ENCODE peak calls at places on chromosomes 6 and 20, in ten cellular contexts. One of them, this sample, is unnamed.

GRCh38 chr6:231779-232178 is 60.5 kb upstream of the DUSP22 start:
- DNase-seq in GM03348: no peak
- DNase-seq in A549: no peak
- DNase-seq in posterior cingulate gyrus: no peak
- DNase-seq in HFFc6: no peak
- DNase-seq in breast epithelium: no peak
- DNase-seq in stimulated activated CD4-positive, alpha-beta T cell treated with anti-CD3 and anti-CD28 coated beads, Interleukin-12 subunit alpha, Interleukin-12 subunit beta, amount 100 ng/mL, for 4 hours: no peak
- DNase-seq in body of pancreas: no peak
- DNase-seq in lung microvascular endothelial cell: no peak
- DNase-seq in aorta: no peak
- DNase-seq in this sample: no peak

GRCh38 chr20:62339647-62340062 is 27.5 kb downstream of the LAMA5 start:
- DNase-seq in stimulated activated CD4-positive, alpha-beta T cell treated with anti-CD3 and anti-CD28 coated beads, Interleukin-12 subunit alpha, Interleukin-12 subunit beta, amount 100 ng/mL, for 4 hours: no peak
- DNase-seq in lung microvascular endothelial cell: no peak
- DNase-seq in aorta: no peak
- DNase-seq in GM03348: no peak
- DNase-seq in body of pancreas: no peak
- DNase-seq in HFFc6: no peak
- DNase-seq in A549: no peak
- DNase-seq in posterior cingulate gyrus: no peak
- DNase-seq in breast epithelium: no peak
- DNase-seq in this sample: no peak

GRCh38 chr6:20924911-20925543 is 390.8 kb downstream of the CDKAL1 start:
- DNase-seq in breast epithelium: no peak
- DNase-seq in lung microvascular endothelial cell: no peak
- DNase-seq in GM03348: no peak
- DNase-seq in aorta: no peak
- DNase-seq in A549: no peak
- DNase-seq in stimulated activated CD4-positive, alpha-beta T cell treated with anti-CD3 and anti-CD28 coated beads, Interleukin-12 subunit alpha, Interleukin-12 subunit beta, amount 100 ng/mL, for 4 hours: no peak
- DNase-seq in posterior cingulate gyrus: no peak
- DNase-seq in HFFc6: peak
- DNase-seq in body of pancreas: no peak
- DNase-seq in this sample: no peak

GRCh38 chr6:24257282-24257681 is 100.6 kb downstream of the DCDC2 start:
- DNase-seq in posterior cingulate gyrus: no peak
- DNase-seq in body of pancreas: no peak
- DNase-seq in HFFc6: no peak
- DNase-seq in aorta: no peak
- DNase-seq in lung microvascular endothelial cell: no peak
- DNase-seq in GM03348: no peak
- DNase-seq in breast epithelium: no peak
- DNase-seq in A549: peak
- DNase-seq in stimulated activated CD4-positive, alpha-beta T cell treated with anti-CD3 and anti-CD28 coated beads, Interleukin-12 subunit alpha, Interleukin-12 subunit beta, amount 100 ng/mL, for 4 hours: no peak
- DNase-seq in this sample: no peak

GRCh38 chr6:20092071-20092566 is 120.2 kb downstream of the MBOAT1 start:
- DNase-seq in body of pancreas: no peak
- DNase-seq in posterior cingulate gyrus: no peak
- DNase-seq in HFFc6: peak
- DNase-seq in breast epithelium: no peak
- DNase-seq in A549: peak
- DNase-seq in GM03348: peak
- DNase-seq in stimulated activated CD4-positive, alpha-beta T cell treated with anti-CD3 and anti-CD28 coated beads, Interleukin-12 subunit alpha, Interleukin-12 subunit beta, amount 100 ng/mL, for 4 hours: no peak
- DNase-seq in aorta: no peak
- DNase-seq in lung microvascular endothelial cell: peak
- DNase-seq in this sample: no peak

GRCh38 chr20:34069341-34070078 is 42.5 kb downstream of the EIF2S2 start:
- DNase-seq in GM03348: peak
- DNase-seq in body of pancreas: peak
- DNase-seq in posterior cingulate gyrus: peak
- DNase-seq in stimulated activated CD4-positive, alpha-beta T cell treated with anti-CD3 and anti-CD28 coated beads, Interleukin-12 subunit alpha, Interleukin-12 subunit beta, amount 100 ng/mL, for 4 hours: peak
- DNase-seq in HFFc6: peak
- DNase-seq in lung microvascular endothelial cell: peak
- DNase-seq in A549: peak
- DNase-seq in aorta: peak
- DNase-seq in breast epithelium: peak
- DNase-seq in this sample: peak

GRCh38 chr6:112235956-112236355 is 18.4 kb downstream of the LAMA4 start:
- DNase-seq in GM03348: no peak
- DNase-seq in aorta: no peak
- DNase-seq in HFFc6: peak
- DNase-seq in lung microvascular endothelial cell: peak
- DNase-seq in breast epithelium: no peak
- DNase-seq in A549: no peak
- DNase-seq in posterior cingulate gyrus: no peak
- DNase-seq in stimulated activated CD4-positive, alpha-beta T cell treated with anti-CD3 and anti-CD28 coated beads, Interleukin-12 subunit alpha, Interleukin-12 subunit beta, amount 100 ng/mL, for 4 hours: no peak
- DNase-seq in body of pancreas: no peak
- DNase-seq in this sample: no peak

GRCh38 chr6:45507156-45507555 is 129.4 kb upstream of the SUPT3H start:
- DNase-seq in A549: no peak
- DNase-seq in stimulated activated CD4-positive, alpha-beta T cell treated with anti-CD3 and anti-CD28 coated beads, Interleukin-12 subunit alpha, Interleukin-12 subunit beta, amount 100 ng/mL, for 4 hours: no peak
- DNase-seq in lung microvascular endothelial cell: no peak
- DNase-seq in GM03348: no peak
- DNase-seq in body of pancreas: no peak
- DNase-seq in aorta: no peak
- DNase-seq in posterior cingulate gyrus: no peak
- DNase-seq in breast epithelium: no peak
- DNase-seq in HFFc6: no peak
- DNase-seq in this sample: no peak

GRCh38 chr6:292506-293184 is 358 bp downstream of the DUSP22 start:
- DNase-seq in aorta: peak
- DNase-seq in stimulated activated CD4-positive, alpha-beta T cell treated with anti-CD3 and anti-CD28 coated beads, Interleukin-12 subunit alpha, Interleukin-12 subunit beta, amount 100 ng/mL, for 4 hours: peak
- DNase-seq in A549: peak
- DNase-seq in posterior cingulate gyrus: no peak
- DNase-seq in breast epithelium: no peak
- DNase-seq in body of pancreas: peak
- DNase-seq in GM03348: no peak
- DNase-seq in HFFc6: peak
- DNase-seq in lung microvascular endothelial cell: peak
- DNase-seq in this sample: no peak

GRCh38 chr20:50381053-50381732 is 129.0 kb upstream of the PTPN1 start:
- DNase-seq in posterior cingulate gyrus: no peak
- DNase-seq in breast epithelium: no peak
- DNase-seq in A549: no peak
- DNase-seq in body of pancreas: no peak
- DNase-seq in GM03348: no peak
- DNase-seq in lung microvascular endothelial cell: no peak
- DNase-seq in HFFc6: no peak
- DNase-seq in aorta: no peak
- DNase-seq in stimulated activated CD4-positive, alpha-beta T cell treated with anti-CD3 and anti-CD28 coated beads, Interleukin-12 subunit alpha, Interleukin-12 subunit beta, amount 100 ng/mL, for 4 hours: no peak
- DNase-seq in this sample: no peak

GRCh38 chr6:35377002-35377401 is 34.6 kb downstream of the PPARD start:
- DNase-seq in lung microvascular endothelial cell: no peak
- DNase-seq in stimulated activated CD4-positive, alpha-beta T cell treated with anti-CD3 and anti-CD28 coated beads, Interleukin-12 subunit alpha, Interleukin-12 subunit beta, amount 100 ng/mL, for 4 hours: no peak
- DNase-seq in GM03348: no peak
- DNase-seq in A549: no peak
- DNase-seq in breast epithelium: no peak
- DNase-seq in posterior cingulate gyrus: no peak
- DNase-seq in HFFc6: no peak
- DNase-seq in aorta: no peak
- DNase-seq in body of pancreas: no peak
- DNase-seq in this sample: no peak

GRCh38 chr6:107784669-107785068 is 39.4 kb downstream of the SCML4 start:
- DNase-seq in HFFc6: no peak
- DNase-seq in lung microvascular endothelial cell: no peak
- DNase-seq in body of pancreas: no peak
- DNase-seq in A549: no peak
- DNase-seq in stimulated activated CD4-positive, alpha-beta T cell treated with anti-CD3 and anti-CD28 coated beads, Interleukin-12 subunit alpha, Interleukin-12 subunit beta, amount 100 ng/mL, for 4 hours: no peak
- DNase-seq in GM03348: no peak
- DNase-seq in aorta: no peak
- DNase-seq in breast epithelium: no peak
- DNase-seq in posterior cingulate gyrus: no peak
- DNase-seq in this sample: no peak

GRCh38 chr6:34586327-34587040 is 30.4 kb upstream of the SPDEF start:
- DNase-seq in GM03348: no peak
- DNase-seq in body of pancreas: no peak
- DNase-seq in aorta: peak
- DNase-seq in stimulated activated CD4-positive, alpha-beta T cell treated with anti-CD3 and anti-CD28 coated beads, Interleukin-12 subunit alpha, Interleukin-12 subunit beta, amount 100 ng/mL, for 4 hours: no peak
- DNase-seq in lung microvascular endothelial cell: no peak
- DNase-seq in A549: no peak
- DNase-seq in breast epithelium: no peak
- DNase-seq in posterior cingulate gyrus: no peak
- DNase-seq in HFFc6: no peak
- DNase-seq in this sample: no peak

GRCh38 chr6:25034477-25034876 is 98.7 kb upstream of the RIPOR2 start:
- DNase-seq in breast epithelium: no peak
- DNase-seq in GM03348: no peak
- DNase-seq in HFFc6: no peak
- DNase-seq in stimulated activated CD4-positive, alpha-beta T cell treated with anti-CD3 and anti-CD28 coated beads, Interleukin-12 subunit alpha, Interleukin-12 subunit beta, amount 100 ng/mL, for 4 hours: no peak
- DNase-seq in posterior cingulate gyrus: no peak
- DNase-seq in body of pancreas: no peak
- DNase-seq in aorta: no peak
- DNase-seq in A549: no peak
- DNase-seq in lung microvascular endothelial cell: no peak
- DNase-seq in this sample: no peak

GRCh38 chr6:29864037-29864795 is 36.6 kb downstream of the HLA-G start:
- DNase-seq in aorta: no peak
- DNase-seq in breast epithelium: no peak
- DNase-seq in GM03348: no peak
- DNase-seq in stimulated activated CD4-positive, alpha-beta T cell treated with anti-CD3 and anti-CD28 coated beads, Interleukin-12 subunit alpha, Interleukin-12 subunit beta, amount 100 ng/mL, for 4 hours: no peak
- DNase-seq in posterior cingulate gyrus: no peak
- DNase-seq in lung microvascular endothelial cell: no peak
- DNase-seq in body of pancreas: no peak
- DNase-seq in HFFc6: no peak
- DNase-seq in A549: no peak
- DNase-seq in this sample: no peak

GRCh38 chr20:58458342-58459057 is 56.7 kb downstream of the APCDD1L start:
- DNase-seq in aorta: no peak
- DNase-seq in stimulated activated CD4-positive, alpha-beta T cell treated with anti-CD3 and anti-CD28 coated beads, Interleukin-12 subunit alpha, Interleukin-12 subunit beta, amount 100 ng/mL, for 4 hours: no peak
- DNase-seq in HFFc6: no peak
- DNase-seq in lung microvascular endothelial cell: peak
- DNase-seq in posterior cingulate gyrus: no peak
- DNase-seq in GM03348: no peak
- DNase-seq in A549: no peak
- DNase-seq in breast epithelium: no peak
- DNase-seq in body of pancreas: no peak
- DNase-seq in this sample: no peak

GRCh38 chr6:147508871-147509608 is 550 bp downstream of the SAMD5 start:
- DNase-seq in breast epithelium: no peak
- DNase-seq in aorta: no peak
- DNase-seq in body of pancreas: no peak
- DNase-seq in lung microvascular endothelial cell: peak
- DNase-seq in A549: peak
- DNase-seq in HFFc6: no peak
- DNase-seq in GM03348: peak
- DNase-seq in posterior cingulate gyrus: no peak
- DNase-seq in stimulated activated CD4-positive, alpha-beta T cell treated with anti-CD3 and anti-CD28 coated beads, Interleukin-12 subunit alpha, Interleukin-12 subunit beta, amount 100 ng/mL, for 4 hours: no peak
- DNase-seq in this sample: no peak

GRCh38 chr20:34724172-34724571 is 20.0 kb downstream of the TP53INP2 start:
- DNase-seq in GM03348: no peak
- DNase-seq in lung microvascular endothelial cell: no peak
- DNase-seq in posterior cingulate gyrus: no peak
- DNase-seq in stimulated activated CD4-positive, alpha-beta T cell treated with anti-CD3 and anti-CD28 coated beads, Interleukin-12 subunit alpha, Interleukin-12 subunit beta, amount 100 ng/mL, for 4 hours: no peak
- DNase-seq in breast epithelium: no peak
- DNase-seq in body of pancreas: no peak
- DNase-seq in HFFc6: no peak
- DNase-seq in A549: no peak
- DNase-seq in aorta: no peak
- DNase-seq in this sample: no peak

GRCh38 chr6:83594936-83595335 is 82.6 kb downstream of the PRSS35 start:
- DNase-seq in body of pancreas: no peak
- DNase-seq in aorta: no peak
- DNase-seq in stimulated activated CD4-positive, alpha-beta T cell treated with anti-CD3 and anti-CD28 coated beads, Interleukin-12 subunit alpha, Interleukin-12 subunit beta, amount 100 ng/mL, for 4 hours: no peak
- DNase-seq in lung microvascular endothelial cell: no peak
- DNase-seq in GM03348: peak
- DNase-seq in breast epithelium: no peak
- DNase-seq in A549: no peak
- DNase-seq in posterior cingulate gyrus: no peak
- DNase-seq in HFFc6: peak
- DNase-seq in this sample: no peak

GRCh38 chr6:44738652-44739141 is 351.2 kb downstream of the CDC5L start:
- DNase-seq in stimulated activated CD4-positive, alpha-beta T cell treated with anti-CD3 and anti-CD28 coated beads, Interleukin-12 subunit alpha, Interleukin-12 subunit beta, amount 100 ng/mL, for 4 hours: no peak
- DNase-seq in body of pancreas: no peak
- DNase-seq in posterior cingulate gyrus: no peak
- DNase-seq in breast epithelium: no peak
- DNase-seq in aorta: no peak
- DNase-seq in A549: peak
- DNase-seq in lung microvascular endothelial cell: no peak
- DNase-seq in GM03348: peak
- DNase-seq in HFFc6: peak
- DNase-seq in this sample: peak

GRCh38 chr6:142380626-142381025 is 78.8 kb downstream of the ADGRG6 start:
- DNase-seq in aorta: no peak
- DNase-seq in HFFc6: no peak
- DNase-seq in posterior cingulate gyrus: no peak
- DNase-seq in body of pancreas: no peak
- DNase-seq in GM03348: no peak
- DNase-seq in breast epithelium: no peak
- DNase-seq in A549: peak
- DNase-seq in stimulated activated CD4-positive, alpha-beta T cell treated with anti-CD3 and anti-CD28 coated beads, Interleukin-12 subunit alpha, Interleukin-12 subunit beta, amount 100 ng/mL, for 4 hours: no peak
- DNase-seq in lung microvascular endothelial cell: no peak
- DNase-seq in this sample: no peak

GRCh38 chr20:1173698-1174097 is 11.1 kb downstream of the TMEM74B start:
- DNase-seq in body of pancreas: no peak
- DNase-seq in posterior cingulate gyrus: no peak
- DNase-seq in HFFc6: no peak
- DNase-seq in stimulated activated CD4-positive, alpha-beta T cell treated with anti-CD3 and anti-CD28 coated beads, Interleukin-12 subunit alpha, Interleukin-12 subunit beta, amount 100 ng/mL, for 4 hours: no peak
- DNase-seq in GM03348: no peak
- DNase-seq in lung microvascular endothelial cell: no peak
- DNase-seq in breast epithelium: no peak
- DNase-seq in A549: no peak
- DNase-seq in aorta: no peak
- DNase-seq in this sample: no peak

GRCh38 chr6:44115866-44116265 is 11.4 kb downstream of the MRPL14 start:
- DNase-seq in body of pancreas: no peak
- DNase-seq in lung microvascular endothelial cell: peak
- DNase-seq in A549: no peak
- DNase-seq in breast epithelium: no peak
- DNase-seq in HFFc6: peak
- DNase-seq in GM03348: peak
- DNase-seq in posterior cingulate gyrus: no peak
- DNase-seq in aorta: no peak
- DNase-seq in stimulated activated CD4-positive, alpha-beta T cell treated with anti-CD3 and anti-CD28 coated beads, Interleukin-12 subunit alpha, Interleukin-12 subunit beta, amount 100 ng/mL, for 4 hours: no peak
- DNase-seq in this sample: no peak

GRCh38 chr6:125748534-125749111 is 809 bp upstream of the HEY2 start:
- DNase-seq in stimulated activated CD4-positive, alpha-beta T cell treated with anti-CD3 and anti-CD28 coated beads, Interleukin-12 subunit alpha, Interleukin-12 subunit beta, amount 100 ng/mL, for 4 hours: peak
- DNase-seq in body of pancreas: no peak
- DNase-seq in aorta: no peak
- DNase-seq in posterior cingulate gyrus: peak
- DNase-seq in A549: no peak
- DNase-seq in breast epithelium: no peak
- DNase-seq in HFFc6: no peak
- DNase-seq in GM03348: peak
- DNase-seq in lung microvascular endothelial cell: peak
- DNase-seq in this sample: no peak

GRCh38 chr6:155645328-155645727 is 189.7 kb upstream of the NOX3 start:
- DNase-seq in body of pancreas: no peak
- DNase-seq in A549: no peak
- DNase-seq in stimulated activated CD4-positive, alpha-beta T cell treated with anti-CD3 and anti-CD28 coated beads, Interleukin-12 subunit alpha, Interleukin-12 subunit beta, amount 100 ng/mL, for 4 hours: no peak
- DNase-seq in breast epithelium: no peak
- DNase-seq in lung microvascular endothelial cell: peak
- DNase-seq in aorta: no peak
- DNase-seq in posterior cingulate gyrus: no peak
- DNase-seq in HFFc6: peak
- DNase-seq in GM03348: no peak
- DNase-seq in this sample: no peak